ENCODE peak calls at places on chromosomes 5 and 9, in ten cellular contexts. L, J, P, D, H, Z, T, I, W and F are unnamed samples.

GRCh38 chr5:171893290-171893890 is 107.8 kb downstream of the SMIM23 start:
- DNase-seq in W (no peak), Z (no peak), H (no peak), I (peak; percentile 12), L (peak; percentile 9), J (no peak), D (no peak), P (no peak), T (peak; percentile 68), F (no peak)

GRCh38 chr5:54013556-54014157 is 296.7 kb downstream of the ARL15 start:
- DNase-seq in P (no peak), H (no peak), D (no peak), Z (no peak), W (no peak), T (peak; percentile 99), L (peak; percentile 97), J (no peak), I (peak; percentile 73), F (no peak)

GRCh38 chr9:34994429-34995287 is 5.1 kb downstream of the DNAJB5 start:
- DNase-seq in I (peak; percentile 68), D (no peak), T (peak; percentile 51), P (no peak), W (peak; percentile 60), H (peak; percentile 62), Z (no peak), L (peak; percentile 75), J (peak; percentile 67), F (no peak)

GRCh38 chr5:2217219-2217618 is 334.5 kb upstream of the IRX4 start:
- DNase-seq in T (no peak), P (no peak), D (no peak), I (no peak), W (no peak), L (no peak), Z (no peak), J (no peak), H (peak; percentile 6), F (no peak)

GRCh38 chr5:366541-367357 is 45.2 kb downstream of the AHRR start:
- DNase-seq in Z (no peak), D (no peak), W (no peak), I (peak; percentile 86), L (no peak), P (no peak), T (no peak), H (no peak), J (no peak), F (no peak)

GRCh38 chr5:3029396-3029795 is 277.9 kb upstream of the IRX2 start:
- DNase-seq in W (no peak), T (no peak), J (no peak), Z (no peak), L (no peak), D (no peak), P (no peak), I (no peak), H (no peak), F (no peak)

GRCh38 chr9:18493361-18494015 is 19.5 kb downstream of the ADAMTSL1 start:
- DNase-seq in I (no peak), T (peak; percentile 58), W (no peak), D (no peak), Z (no peak), J (no peak), P (no peak), H (peak; percentile 43), L (peak; percentile 72), F (no peak)

GRCh38 chr5:36135994-36136393 is 15.7 kb downstream of the LMBRD2 start:
- DNase-seq in L (peak; percentile 61), D (no peak), T (no peak), W (no peak), J (no peak), P (no peak), Z (no peak), I (no peak), H (no peak), F (no peak)

GRCh38 chr5:133996683-133997252 is 8.0 kb downstream of the VDAC1 start:
- DNase-seq in H (no peak), P (no peak), I (peak; percentile 44), D (no peak), T (no peak), J (peak; percentile 67), L (no peak), W (no peak), Z (no peak), F (no peak)

GRCh38 chr5:69414885-69415583 is at the start of gene MARVELD2:
- DNase-seq in H (no peak), P (no peak), Z (peak; percentile 76), W (peak; percentile 24), T (peak; percentile 60), L (peak; percentile 94), I (no peak), D (no peak), J (peak; percentile 94), F (peak; percentile 41)

GRCh38 chr5:102799017-102799416 is 43.9 kb downstream of the PAM start:
- DNase-seq in H (no peak), D (no peak), L (no peak), J (no peak), W (no peak), I (no peak), Z (no peak), P (no peak), T (no peak), F (no peak)

GRCh38 chr5:107032629-107033028 is 638.1 kb downstream of the EFNA5 start:
- DNase-seq in P (no peak), J (no peak), T (no peak), W (no peak), L (no peak), Z (no peak), D (no peak), H (no peak), I (no peak), F (no peak)

GRCh38 chr9:86288501-86288900 is 6.2 kb upstream of the ISCA1 start:
- DNase-seq in J (no peak), P (no peak), D (no peak), I (no peak), H (no peak), W (no peak), T (no peak), Z (no peak), L (no peak), F (no peak)

GRCh38 chr5:92703991-92704390 is 877.0 kb downstream of the NR2F1-AS1 start:
- DNase-seq in Z (no peak), J (no peak), W (no peak), I (no peak), H (no peak), L (no peak), T (no peak), D (no peak), P (no peak), F (no peak)

GRCh38 chr5:102823441-102823874 is 68.4 kb downstream of the PAM start:
- DNase-seq in L (no peak), J (no peak), P (no peak), T (peak; percentile 28), H (no peak), Z (no peak), I (no peak), D (no peak), W (no peak), F (no peak)

GRCh38 chr5:154793599-154794524 is 38.7 kb downstream of the LARP1 start:
- DNase-seq in J (no peak), T (peak; percentile 41), H (no peak), Z (no peak), I (no peak), P (no peak), D (no peak), W (no peak), L (no peak), F (no peak)

GRCh38 chr5:132473019-132473531 is 17.5 kb downstream of the IRF1 start:
- DNase-seq in Z (no peak), T (no peak), P (peak; percentile 65), J (no peak), W (no peak), L (no peak), D (no peak), I (peak; percentile 37), H (no peak), F (peak; percentile 83)

GRCh38 chr9:134670042-134670525 is 28.5 kb downstream of the COL5A1 start:
- DNase-seq in W (no peak), D (no peak), J (no peak), T (peak; percentile 82), H (no peak), P (no peak), Z (no peak), L (no peak), I (no peak), F (no peak)